ENCODE peak calls at places on chromosomes 2 and 18, in six cellular contexts. One of them, this sample, is unnamed.

GRCh38 chr2:235659767-235660322 is 166.0 kb downstream of the AGAP1 start:
- DNase-seq in GM12878: no peak
- DNase-seq in IMR-90: peak; percentile 93
- DNase-seq in K562: peak; percentile 19
- DNase-seq in A549: no peak
- DNase-seq in HepG2: peak; percentile 23
- DNase-seq in this sample: no peak

GRCh38 chr2:135790423-135790822 is 46.6 kb downstream of the LCT start:
- DNase-seq in IMR-90: no peak
- DNase-seq in HepG2: no peak
- DNase-seq in K562: peak; percentile 52
- DNase-seq in A549: no peak
- DNase-seq in GM12878: no peak
- DNase-seq in this sample: no peak

GRCh38 chr2:220966636-220967035 is 605.5 kb downstream of the EPHA4 start:
- DNase-seq in A549: no peak
- DNase-seq in IMR-90: peak; percentile 91
- DNase-seq in K562: no peak
- DNase-seq in GM12878: no peak
- DNase-seq in HepG2: no peak
- DNase-seq in this sample: no peak

GRCh38 chr2:215358312-215358845 is 46.5 kb downstream of the ATIC start:
- DNase-seq in HepG2: no peak
- DNase-seq in GM12878: no peak
- DNase-seq in A549: no peak
- DNase-seq in IMR-90: peak; percentile 52
- DNase-seq in K562: no peak
- DNase-seq in this sample: no peak

GRCh38 chr18:56678836-56679565 is 27.8 kb downstream of the WDR7 start:
- DNase-seq in A549: no peak
- DNase-seq in IMR-90: peak; percentile 6
- DNase-seq in K562: no peak
- DNase-seq in GM12878: no peak
- DNase-seq in HepG2: peak; percentile 1
- DNase-seq in this sample: no peak

GRCh38 chr2:217714268-217714643 is 288.5 kb downstream of the TNS1 start:
- DNase-seq in GM12878: no peak
- DNase-seq in IMR-90: peak; percentile 56
- DNase-seq in HepG2: peak; percentile 32
- DNase-seq in A549: no peak
- DNase-seq in K562: no peak
- DNase-seq in this sample: no peak

GRCh38 chr2:230898016-230898415 is 27.0 kb downstream of the GPR55 start:
- DNase-seq in HepG2: no peak
- DNase-seq in IMR-90: no peak
- DNase-seq in GM12878: no peak
- DNase-seq in K562: no peak
- DNase-seq in A549: no peak
- DNase-seq in this sample: no peak

GRCh38 chr2:7999683-8000476 is 682.0 kb upstream of the ID2 start:
- DNase-seq in IMR-90: no peak
- DNase-seq in A549: no peak
- DNase-seq in GM12878: no peak
- DNase-seq in K562: no peak
- DNase-seq in HepG2: peak; percentile 27
- DNase-seq in this sample: no peak

GRCh38 chr2:82258151-82258550 is 1953.6 kb upstream of the LRRTM1 start:
- DNase-seq in A549: no peak
- DNase-seq in IMR-90: no peak
- DNase-seq in HepG2: no peak
- DNase-seq in GM12878: no peak
- DNase-seq in K562: no peak
- DNase-seq in this sample: no peak

GRCh38 chr2:172674034-172674967 is 61.3 kb upstream of the RAPGEF4 start:
- DNase-seq in HepG2: no peak
- DNase-seq in IMR-90: no peak
- DNase-seq in K562: peak; percentile 74
- DNase-seq in A549: no peak
- DNase-seq in GM12878: no peak
- DNase-seq in this sample: no peak

GRCh38 chr2:222891890-222892289 is 31.1 kb downstream of the ACSL3 start:
- DNase-seq in K562: no peak
- DNase-seq in HepG2: no peak
- DNase-seq in A549: no peak
- DNase-seq in IMR-90: peak; percentile 58
- DNase-seq in GM12878: no peak
- DNase-seq in this sample: no peak

GRCh38 chr2:15734871-15735737 is 143.4 kb downstream of the DDX1 start:
- DNase-seq in K562: no peak
- DNase-seq in IMR-90: no peak
- DNase-seq in A549: no peak
- DNase-seq in HepG2: no peak
- DNase-seq in GM12878: no peak
- DNase-seq in this sample: no peak

GRCh38 chr2:18626958-18627650 is 37.7 kb upstream of the NT5C1B start:
- DNase-seq in A549: no peak
- DNase-seq in IMR-90: no peak
- DNase-seq in GM12878: no peak
- DNase-seq in HepG2: no peak
- DNase-seq in K562: no peak
- DNase-seq in this sample: no peak

GRCh38 chr2:100197643-100198153 is 55.3 kb upstream of the AFF3 start:
- DNase-seq in IMR-90: peak; percentile 46
- DNase-seq in A549: no peak
- DNase-seq in GM12878: no peak
- DNase-seq in HepG2: no peak
- DNase-seq in K562: peak; percentile 46
- DNase-seq in this sample: peak; percentile 83

GRCh38 chr2:42064417-42064942 is 16.7 kb downstream of the PKDCC start:
- DNase-seq in K562: no peak
- DNase-seq in A549: peak; percentile 72
- DNase-seq in GM12878: no peak
- DNase-seq in HepG2: peak; percentile 63
- DNase-seq in IMR-90: peak; percentile 96
- DNase-seq in this sample: no peak

GRCh38 chr2:220499281-220499680 is 871.9 kb downstream of the SLC4A3 start:
- DNase-seq in IMR-90: peak; percentile 80
- DNase-seq in A549: peak; percentile 39
- DNase-seq in HepG2: no peak
- DNase-seq in K562: no peak
- DNase-seq in GM12878: no peak
- DNase-seq in this sample: no peak

GRCh38 chr18:22564036-22564435 is 146.3 kb upstream of the CTAGE1 start:
- DNase-seq in K562: no peak
- DNase-seq in A549: no peak
- DNase-seq in HepG2: no peak
- DNase-seq in IMR-90: peak; percentile 71
- DNase-seq in GM12878: no peak
- DNase-seq in this sample: no peak

GRCh38 chr18:449374-449773 is 51.1 kb downstream of the COLEC12 start:
- DNase-seq in IMR-90: no peak
- DNase-seq in K562: no peak
- DNase-seq in GM12878: no peak
- DNase-seq in HepG2: peak; percentile 18
- DNase-seq in A549: no peak
- DNase-seq in this sample: no peak

GRCh38 chr2:217653240-217653639 is 349.6 kb downstream of the TNS1 start:
- DNase-seq in K562: no peak
- DNase-seq in GM12878: no peak
- DNase-seq in A549: peak; percentile 91
- DNase-seq in HepG2: no peak
- DNase-seq in IMR-90: peak; percentile 89
- DNase-seq in this sample: no peak

GRCh38 chr2:219957815-219958214 is 330.4 kb downstream of the SLC4A3 start:
- DNase-seq in IMR-90: no peak
- DNase-seq in HepG2: no peak
- DNase-seq in GM12878: no peak
- DNase-seq in A549: no peak
- DNase-seq in K562: no peak
- DNase-seq in this sample: no peak

GRCh38 chr2:216773072-216773471 is 77.7 kb upstream of the IGFBP5 start:
- DNase-seq in K562: peak; percentile 31
- DNase-seq in HepG2: no peak
- DNase-seq in A549: no peak
- DNase-seq in GM12878: no peak
- DNase-seq in IMR-90: no peak
- DNase-seq in this sample: no peak

GRCh38 chr2:3631161-3631850 is 26.7 kb upstream of the ALLC start:
- DNase-seq in HepG2: no peak
- DNase-seq in K562: no peak
- DNase-seq in GM12878: no peak
- DNase-seq in A549: no peak
- DNase-seq in IMR-90: no peak
- DNase-seq in this sample: no peak
- TF ChIP-seq SMC3 in HepG2: no peak
- TF ChIP-seq SMC3 in K562: no peak
- TF ChIP-seq SMC3 in GM12878: no peak
- TF ChIP-seq SMC3 in A549: no peak
- TF ChIP-seq SMC3 in IMR-90: no peak
- TF ChIP-seq SMC3 in this sample: no peak

DNA sequence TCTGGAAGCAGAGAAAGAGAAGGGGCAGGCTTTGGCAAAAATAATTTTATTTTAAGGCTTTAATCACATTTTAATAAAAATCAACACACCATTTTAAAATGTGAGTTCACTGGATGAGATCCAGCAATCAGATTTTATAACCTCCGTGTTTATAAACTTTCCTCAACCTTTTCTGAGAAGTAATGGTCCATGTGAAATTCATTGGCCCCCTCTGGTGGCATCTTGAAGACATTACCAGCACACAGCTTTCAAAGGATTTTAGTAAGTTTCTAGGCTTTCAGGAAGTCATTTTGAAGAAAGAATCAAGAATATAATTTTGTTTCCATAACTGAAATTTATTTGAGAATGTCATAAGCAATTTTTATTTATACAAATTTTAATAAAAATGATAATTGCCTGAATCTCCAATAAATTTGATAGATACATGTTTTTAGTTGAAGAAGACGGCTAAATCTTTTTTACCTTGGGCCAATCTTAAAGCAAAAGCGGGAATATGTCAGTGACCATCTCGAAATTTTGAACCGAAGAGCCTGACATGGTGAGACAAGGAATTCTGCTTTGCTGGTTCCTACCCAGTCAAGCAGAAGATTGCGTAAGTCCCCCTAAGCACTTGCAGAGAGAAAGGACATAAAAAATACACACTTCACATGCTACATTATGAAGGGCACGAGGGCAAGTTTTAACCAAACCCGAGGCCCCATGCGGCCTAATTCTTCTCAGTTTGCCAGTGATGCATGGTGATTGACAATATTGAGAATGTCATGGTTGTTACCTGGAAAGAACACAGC is 128.4 kb upstream of the CBLN2 start:
- DNase-seq in K562: peak; percentile 10
- DNase-seq in IMR-90: peak; percentile 11
- DNase-seq in HepG2: peak; percentile 25
- DNase-seq in GM12878: no peak
- DNase-seq in A549: peak; percentile 36
- DNase-seq in this sample: peak; percentile 60
- TF ChIP-seq SMC3 in K562: no peak
- TF ChIP-seq SMC3 in IMR-90: peak; percentile 20
- TF ChIP-seq SMC3 in HepG2: peak; percentile 30
- TF ChIP-seq SMC3 in GM12878: peak; percentile 78
- TF ChIP-seq SMC3 in A549: peak; percentile 53
- TF ChIP-seq SMC3 in this sample: peak; percentile 39

GRCh38 chr2:64213607-64214275 is 69.5 kb upstream of the PELI1 start:
- DNase-seq in A549: no peak
- DNase-seq in GM12878: peak; percentile 71
- DNase-seq in HepG2: no peak
- DNase-seq in IMR-90: no peak
- DNase-seq in K562: no peak
- DNase-seq in this sample: no peak
- TF ChIP-seq SMC3 in A549: no peak
- TF ChIP-seq SMC3 in GM12878: no peak
- TF ChIP-seq SMC3 in HepG2: no peak
- TF ChIP-seq SMC3 in IMR-90: no peak
- TF ChIP-seq SMC3 in K562: no peak
- TF ChIP-seq SMC3 in this sample: no peak

DNA sequence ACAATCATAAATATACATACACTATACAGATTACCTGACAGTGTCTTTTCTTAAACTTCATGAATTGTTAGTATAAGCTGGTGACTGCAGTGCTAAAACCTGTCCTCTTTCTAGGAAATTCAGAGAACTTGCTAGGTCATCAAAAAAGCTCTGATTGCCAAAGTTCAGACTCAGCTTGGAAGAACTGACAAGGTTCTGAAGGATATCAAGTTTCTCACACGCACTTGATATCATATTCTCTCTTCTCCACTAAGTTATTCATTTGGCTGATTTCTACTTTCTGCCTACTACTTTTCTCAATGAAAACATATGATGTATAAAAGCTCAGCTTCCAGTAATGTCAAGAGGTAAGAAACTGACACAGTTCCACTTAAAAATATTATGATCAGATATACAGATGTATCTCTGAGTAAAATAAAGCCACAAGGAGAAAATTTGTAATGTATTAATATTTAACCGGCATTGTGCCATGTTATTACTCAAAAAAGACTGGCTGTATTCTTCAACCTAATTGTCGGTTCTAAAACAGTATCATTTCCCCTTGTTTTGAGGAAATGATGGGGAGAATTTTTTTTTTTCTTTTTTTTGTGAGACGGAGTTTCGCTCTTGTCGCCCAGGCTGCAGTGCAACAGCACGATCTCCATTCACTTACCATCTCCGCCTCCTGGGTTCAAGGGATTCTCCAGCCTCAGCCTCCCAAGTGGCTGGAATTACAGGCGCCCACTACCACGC is 2.4 kb downstream of the OSBPL1A start:
- DNase-seq in HepG2: no peak
- DNase-seq in K562: no peak
- DNase-seq in A549: no peak
- DNase-seq in GM12878: no peak
- DNase-seq in IMR-90: peak; percentile 51
- DNase-seq in this sample: no peak
- TF ChIP-seq SMC3 in HepG2: no peak
- TF ChIP-seq SMC3 in K562: no peak
- TF ChIP-seq SMC3 in A549: no peak
- TF ChIP-seq SMC3 in GM12878: no peak
- TF ChIP-seq SMC3 in IMR-90: no peak
- TF ChIP-seq SMC3 in this sample: no peak

DNA sequence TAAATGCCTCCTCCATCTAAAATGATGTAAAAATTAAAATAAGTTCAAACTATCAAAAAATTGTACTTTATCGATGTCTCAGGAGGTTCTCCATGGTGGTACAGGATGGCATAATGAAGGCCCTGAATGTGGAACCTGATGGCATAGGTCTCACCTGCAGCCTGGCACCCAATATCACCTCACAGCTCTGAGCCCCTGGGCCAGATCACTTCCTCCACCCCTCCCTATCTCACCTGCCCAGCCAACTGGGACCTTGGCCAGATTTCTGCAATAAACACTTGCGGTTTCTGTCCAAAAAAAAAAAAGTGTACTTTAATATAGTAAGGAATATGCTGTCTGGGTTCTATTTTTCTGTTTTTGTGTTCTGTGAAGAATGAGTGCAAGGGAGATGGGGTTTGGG is 6.7 kb upstream of the RBM45 start:
- DNase-seq in HepG2: no peak
- DNase-seq in K562: no peak
- DNase-seq in GM12878: no peak
- DNase-seq in A549: no peak
- DNase-seq in IMR-90: no peak
- DNase-seq in this sample: no peak
- TF ChIP-seq SMC3 in HepG2: no peak
- TF ChIP-seq SMC3 in K562: no peak
- TF ChIP-seq SMC3 in GM12878: no peak
- TF ChIP-seq SMC3 in A549: no peak
- TF ChIP-seq SMC3 in IMR-90: no peak
- TF ChIP-seq SMC3 in this sample: no peak

This sample was measured in SK-N-SH.